ENCODE peak calls at places on chromosome 14, in nine cellular contexts. C, M, Z, F, Y, G, U, W and J are unnamed samples.

GRCh38 chr14:60642270-60642789 is 6.9 kb downstream of the SIX1 start:
- DNase-seq in Z (no peak), F (no peak), M (no peak), C (no peak), Y (no peak), G (no peak), W (no peak), U (no peak), J (no peak)

GRCh38 chr14:26233126-26233525 is 364.7 kb downstream of the NOVA1 start:
- DNase-seq in G (no peak), M (no peak), C (no peak), U (no peak), Y (no peak), Z (no peak), F (no peak), W (no peak), J (no peak)

GRCh38 chr14:67420102-67420739 is 8.3 kb upstream of the PLEK2 start:
- DNase-seq in W (no peak), M (peak), Z (peak), C (no peak), Y (peak), G (no peak), F (no peak), U (no peak), J (no peak)

GRCh38 chr14:55071870-55072640 is 20.6 kb downstream of the MAPK1IP1L start:
- DNase-seq in C (no peak), W (peak), G (no peak), Y (no peak), Z (no peak), U (peak), M (no peak), F (peak), J (peak)

GRCh38 chr14:81433378-81433777 is 33.3 kb upstream of the STON2 start:
- DNase-seq in Y (no peak), Z (no peak), C (no peak), W (no peak), M (no peak), U (no peak), G (no peak), F (no peak), J (no peak)

GRCh38 chr14:88013750-88014349 is 8.9 kb downstream of the GPR65 start:
- DNase-seq in F (peak), G (peak), W (no peak), M (peak), C (peak), U (peak), Z (peak), Y (peak), J (peak)

GRCh38 chr14:38211258-38211735 is 3.6 kb downstream of the SSTR1 start:
- DNase-seq in F (no peak), M (no peak), C (no peak), Y (no peak), Z (no peak), U (no peak), G (no peak), W (no peak), J (no peak)

GRCh38 chr14:22478670-22479069 is 110.4 kb downstream of the DAD1 start:
- DNase-seq in F (no peak), Y (no peak), U (no peak), W (no peak), M (no peak), G (peak), Z (no peak), C (no peak), J (peak)

GRCh38 chr14:55028066-55028465 is 1.0 kb downstream of the SOCS4 start:
- DNase-seq in C (no peak), G (no peak), M (no peak), U (peak), F (no peak), W (no peak), Y (no peak), Z (no peak), J (no peak)

GRCh38 chr14:104425171-104425681 is 154.3 kb upstream of the C14orf180 start:
- DNase-seq in W (no peak), G (no peak), M (no peak), F (no peak), Z (peak), U (no peak), C (no peak), Y (no peak), J (no peak)

GRCh38 chr14:30223385-30223785 is 295.7 kb upstream of the PRKD1 start:
- DNase-seq in M (peak), Y (no peak), F (peak), C (peak), U (peak), G (peak), Z (peak), W (no peak), J (peak)

GRCh38 chr14:36661506-36662257 is at the start of gene PAX9:
- DNase-seq in U (peak), Z (no peak), Y (no peak), M (peak), G (peak), F (peak), W (peak), C (peak), J (no peak)

GRCh38 chr14:94173885-94174621 is at the start of gene PPP4R4:
- DNase-seq in F (peak), M (peak), C (peak), W (no peak), U (peak), Y (peak), Z (peak), G (peak), J (peak)

GRCh38 chr14:71119832-71120231 is 212.6 kb downstream of the PCNX1 start:
- DNase-seq in Y (no peak), U (peak), Z (no peak), F (no peak), C (no peak), G (no peak), W (no peak), M (no peak), J (no peak)

GRCh38 chr14:92490239-92490959 is 23.2 kb upstream of the RIN3 start:
- DNase-seq in U (peak), F (no peak), Y (no peak), M (no peak), W (no peak), G (no peak), C (no peak), Z (no peak), J (no peak)

GRCh38 chr14:81986005-81986404 is 452.4 kb upstream of the SEL1L start:
- DNase-seq in Z (no peak), F (no peak), C (no peak), W (no peak), G (no peak), M (peak), Y (no peak), U (no peak), J (no peak)

GRCh38 chr14:55979096-55979495 is 139.1 kb upstream of the PELI2 start:
- DNase-seq in G (no peak), F (no peak), W (no peak), Z (no peak), Y (no peak), U (no peak), M (no peak), C (no peak), J (no peak)

GRCh38 chr14:36167431-36167830 is 9.1 kb downstream of the PTCSC3 start:
- DNase-seq in W (no peak), Z (no peak), F (no peak), C (no peak), G (no peak), Y (no peak), U (no peak), M (no peak), J (no peak)

GRCh38 chr14:45253070-45253753 is at the start of gene MIS18BP1:
- DNase-seq in U (peak), Y (peak), M (peak), Z (peak), C (peak), W (peak), G (peak), F (peak), J (peak)

GRCh38 chr14:66603945-66604344 is 96.0 kb downstream of the GPHN start:
- DNase-seq in G (no peak), F (no peak), U (no peak), Z (no peak), Y (no peak), W (no peak), C (no peak), M (no peak), J (no peak)

GRCh38 chr14:33377596-33378390 is 439.1 kb downstream of the NPAS3 start:
- DNase-seq in M (no peak), F (no peak), Y (no peak), Z (no peak), G (no peak), U (no peak), W (peak), C (no peak), J (no peak)

GRCh38 chr14:34439090-34439489 is 22.9 kb downstream of the SPTSSA start:
- DNase-seq in W (no peak), C (no peak), Z (no peak), F (no peak), Y (no peak), M (no peak), U (no peak), G (no peak), J (no peak)

GRCh38 chr14:71595441-71595840 is 336.8 kb upstream of the RGS6 start:
- DNase-seq in W (no peak), G (no peak), C (no peak), F (no peak), Y (no peak), U (no peak), M (no peak), Z (no peak), J (no peak)

GRCh38 chr14:101980700-101981099 is 16.3 kb downstream of the DYNC1H1 start:
- DNase-seq in Y (peak), Z (peak), G (no peak), F (peak), U (peak), C (peak), M (peak), W (peak), J (peak)

GRCh38 chr14:43258396-43258795 is 1248.7 kb downstream of the FSCB start:
- DNase-seq in M (no peak), W (no peak), U (no peak), G (no peak), Z (no peak), C (no peak), Y (no peak), F (no peak), J (no peak)

GRCh38 chr14:20294636-20295035 is 11.1 kb downstream of the TTC5 start:
- DNase-seq in Z (no peak), M (no peak), U (no peak), Y (no peak), G (no peak), W (no peak), F (no peak), C (no peak), J (no peak)
- TF ChIP-seq POLR2A in Z (no peak), M (no peak), U (no peak), Y (no peak), G (no peak), W (no peak), F (no peak), C (no peak), J (no peak)

DNA sequence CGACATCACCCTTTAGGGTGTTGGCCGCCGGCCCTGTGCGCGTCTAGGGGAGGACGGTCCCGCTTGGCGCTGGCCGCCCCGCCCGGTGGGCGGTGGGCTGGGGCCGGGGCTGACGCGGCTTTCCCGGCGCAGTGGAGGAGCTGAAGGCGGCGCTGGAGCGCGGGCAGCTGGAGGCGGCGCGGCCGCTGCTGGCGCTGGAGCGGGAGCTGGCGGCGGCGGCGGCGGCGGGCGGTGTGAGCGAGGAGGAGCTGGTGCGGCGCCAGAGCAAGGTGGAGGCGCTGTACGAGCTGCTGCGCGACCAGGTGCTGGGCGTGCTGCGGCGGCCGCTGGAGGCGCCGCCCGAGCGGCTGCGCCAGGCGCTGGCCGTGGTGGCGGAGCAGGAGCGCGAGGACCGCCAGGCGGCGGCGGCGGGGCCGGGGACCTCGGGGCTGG is 3.6 kb downstream of the TNFAIP2 start:
- DNase-seq in F (no peak), M (peak), W (no peak), U (no peak), Y (no peak), G (peak), Z (peak), C (no peak), J (peak)
- TF ChIP-seq POLR2A in F (no peak), M (no peak), W (no peak), U (no peak), Y (no peak), G (no peak), Z (no peak), C (no peak), J (peak)

GRCh38 chr14:95611293-95611880 is 74.8 kb upstream of the TCL1B start:
- DNase-seq in Y (no peak), F (no peak), M (no peak), G (no peak), C (no peak), W (no peak), U (no peak), Z (no peak), J (no peak)
- TF ChIP-seq POLR2A in Y (no peak), F (no peak), M (no peak), G (no peak), C (no peak), W (no peak), U (no peak), Z (no peak), J (no peak)

GRCh38 chr14:73594491-73594890 is 2.8 kb downstream of the ACOT4 start:
- DNase-seq in W (no peak), F (no peak), U (no peak), C (no peak), M (no peak), Y (no peak), G (no peak), Z (no peak), J (no peak)

GRCh38 chr14:73589128-73589527 is 2.5 kb upstream of the ACOT4 start:
- DNase-seq in M (no peak), Z (no peak), Y (no peak), F (no peak), G (no peak), C (no peak), W (no peak), U (no peak), J (no peak)

DNA sequence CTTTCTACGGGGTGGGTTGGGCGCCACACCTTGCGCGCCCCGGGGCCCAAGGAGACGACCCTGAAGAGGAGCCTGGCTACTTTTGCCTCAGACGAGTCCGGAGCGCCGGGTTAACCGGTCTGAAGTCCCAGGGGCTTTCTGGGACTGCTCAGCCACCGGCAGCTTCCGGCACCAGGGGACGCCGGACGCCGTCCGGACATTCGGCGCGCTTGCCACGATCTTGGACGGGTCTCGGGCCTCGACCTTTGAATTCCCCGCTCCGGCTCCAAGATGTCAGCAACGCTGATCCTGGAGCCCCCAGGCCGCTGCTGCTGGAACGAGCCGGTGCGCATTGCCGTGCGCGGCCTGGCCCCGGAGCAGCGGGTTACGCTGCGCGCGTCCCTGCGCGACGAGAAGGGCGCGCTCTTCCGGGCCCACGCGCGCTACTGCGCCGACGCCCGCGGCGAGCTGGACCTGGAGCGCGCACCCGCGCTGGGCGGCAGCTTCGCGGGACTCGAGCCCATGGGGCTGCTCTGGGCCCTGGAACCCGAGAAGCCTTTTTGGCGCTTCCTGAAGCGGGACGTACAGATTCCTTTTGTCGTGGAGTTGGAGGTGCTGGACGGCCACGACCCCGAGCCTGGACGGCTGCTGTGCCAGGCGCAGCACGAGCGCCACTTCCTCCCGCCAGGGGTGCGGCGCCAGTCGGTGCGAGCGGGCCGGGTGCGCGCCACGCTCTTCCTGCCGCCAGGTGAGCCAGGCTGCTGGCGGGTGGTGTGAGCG is at the start of gene ACOT4:
- DNase-seq in Y (peak), M (no peak), C (no peak), Z (peak), F (peak), G (peak), U (peak), W (no peak), J (no peak)
- TF ChIP-seq POLR2A in Y (no peak), M (no peak), C (no peak), Z (no peak), F (peak), G (no peak), U (no peak), W (peak), J (no peak)

DNA sequence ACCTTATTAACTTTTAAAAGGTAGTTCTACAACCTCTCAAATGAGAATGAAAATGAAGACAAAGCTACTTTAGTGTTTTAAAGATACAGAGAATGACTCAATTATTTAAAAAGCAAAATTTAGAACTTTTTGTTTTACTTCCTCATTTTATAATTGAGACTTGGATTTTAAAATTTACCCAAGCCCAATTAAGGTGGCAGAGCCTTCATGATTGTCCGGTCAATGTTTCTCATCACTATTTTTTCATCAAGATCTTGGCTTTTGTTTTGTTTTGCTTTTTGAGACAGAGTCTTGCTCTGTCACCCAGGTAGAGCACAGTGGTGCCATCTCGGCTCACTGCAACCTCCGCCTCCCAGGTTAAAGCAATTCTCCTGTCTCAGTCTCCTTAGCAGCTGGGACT is 32.7 kb downstream of the PPP4R3A start:
- DNase-seq in G (no peak), F (no peak), U (no peak), M (no peak), Z (no peak), W (no peak), C (no peak), Y (no peak), J (no peak)
- TF ChIP-seq POLR2A in G (no peak), F (no peak), U (no peak), M (no peak), Z (no peak), W (no peak), C (no peak), Y (no peak), J (no peak)

GRCh38 chr14:105491366-105492006 is 440 bp downstream of the TEDC1 start:
- DNase-seq in Y (peak), U (peak), Z (peak), G (peak), F (peak), C (peak), M (peak), W (peak), J (peak)
- TF ChIP-seq POLR2A in Y (no peak), U (peak), Z (no peak), G (peak), F (peak), C (peak), M (no peak), W (no peak), J (peak)

GRCh38 chr14:100544506-100545141 is 42.6 kb downstream of the BEGAIN start:
- DNase-seq in W (no peak), Y (no peak), U (no peak), F (no peak), Z (no peak), G (no peak), C (no peak), M (no peak), J (no peak)

GRCh38 chr14:100545359-100545758 is 41.9 kb downstream of the BEGAIN start:
- DNase-seq in C (no peak), G (no peak), U (no peak), F (no peak), M (no peak), Z (no peak), W (no peak), Y (no peak), J (no peak)

GRCh38 chr14:100547633-100548294 is 39.5 kb downstream of the BEGAIN start:
- DNase-seq in U (peak), G (peak), F (no peak), W (no peak), M (no peak), C (peak), Y (no peak), Z (peak), J (peak)

GRCh38 chr14:100548295-100548655 is 38.9 kb downstream of the BEGAIN start:
- DNase-seq in F (no peak), C (no peak), Z (no peak), Y (no peak), G (no peak), W (no peak), U (no peak), M (no peak), J (no peak)

DNA sequence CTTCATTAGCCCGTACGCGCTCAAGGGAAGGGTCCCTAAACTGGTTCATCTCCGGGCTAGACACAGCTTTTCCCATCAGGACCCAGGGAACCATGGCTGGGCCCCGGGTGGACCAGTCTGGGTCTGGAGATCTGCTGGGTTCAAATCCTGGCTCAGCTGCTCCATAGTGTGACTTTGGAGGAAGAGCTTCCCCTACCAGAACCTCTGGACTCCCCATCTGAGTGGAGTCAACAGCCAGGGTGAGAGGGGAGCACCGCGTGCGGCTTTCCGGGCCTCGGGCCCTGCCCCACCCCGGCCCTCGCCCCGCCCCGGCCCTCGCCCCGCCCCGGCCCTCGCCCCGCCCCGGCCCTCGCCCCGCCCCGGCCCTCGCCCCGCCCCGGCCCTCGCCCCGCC is 41.2 kb downstream of the BEGAIN start:
- DNase-seq in C (no peak), Z (no peak), M (no peak), U (no peak), F (no peak), G (peak), Y (no peak), W (no peak), J (peak)
- TF ChIP-seq POLR2A in C (peak), Z (no peak), M (no peak), U (no peak), F (no peak), G (no peak), Y (no peak), W (no peak), J (no peak)

GRCh38 chr14:58427289-58428010 is at the start of the genes KIAA0586 and TIMM9:
- DNase-seq in Y (peak), U (peak), C (peak), G (peak), Z (peak), W (peak), M (peak), F (peak), J (peak)
- TF ChIP-seq POLR2A in Y (peak), U (peak), C (peak), G (peak), Z (peak), W (peak), M (peak), F (peak), J (peak)